ENCODE peak calls at places on chromosomes 2 and 18, in six cellular contexts. L is GM20000, Z is EH, K is NCI-H1930, E is EL, C is lower lobe of right lung. A is an unnamed sample.

GRCh38 chr18:31819106-31819924 is 58.6 kb upstream of the SLC25A52 start:
- DNase-seq in Z (peak), C (no peak), K (peak), L (peak), E (peak), A (peak)

GRCh38 chr18:10076502-10077030 is 162.8 kb downstream of the VAPA start:
- DNase-seq in C (no peak), E (no peak), L (no peak), K (no peak), Z (no peak), A (no peak)

GRCh38 chr2:30656079-30656478 is 151.2 kb downstream of the CAPN13 start:
- DNase-seq in E (peak), Z (peak), K (no peak), C (no peak), L (no peak), A (peak)

GRCh38 chr2:69770193-69770702 is 28.3 kb downstream of the ANXA4 start:
- DNase-seq in E (peak), Z (peak), C (no peak), K (no peak), L (no peak), A (peak)

GRCh38 chr2:230847883-230848388 is 16.8 kb upstream of the ITM2C start:
- DNase-seq in L (peak), E (peak), C (peak), Z (peak), K (no peak), A (peak)

GRCh38 chr2:85695691-85696668 is 1.8 kb downstream of the GNLY start:
- DNase-seq in K (no peak), C (no peak), E (no peak), Z (no peak), L (no peak), A (no peak)

GRCh38 chr2:9725106-9725505 is 94.3 kb upstream of the YWHAQ start:
- DNase-seq in L (no peak), E (no peak), C (no peak), K (no peak), Z (no peak), A (no peak)

GRCh38 chr2:26980971-26981370 is 10.5 kb downstream of the MAPRE3 start:
- DNase-seq in C (no peak), Z (no peak), L (no peak), K (no peak), E (no peak), A (no peak)

GRCh38 chr2:24490674-24491625 is at the start of gene NCOA1:
- DNase-seq in Z (peak), K (peak), L (peak), C (peak), E (peak), A (peak)

GRCh38 chr2:47091118-47091517 is 64.0 kb downstream of the STPG4 start:
- DNase-seq in K (no peak), C (no peak), L (no peak), E (peak), Z (peak), A (no peak)

GRCh38 chr18:50061876-50062517 is 132.9 kb downstream of the MYO5B start:
- DNase-seq in K (no peak), L (no peak), Z (no peak), C (no peak), E (no peak), A (no peak)

GRCh38 chr2:196464311-196464710 is 175.2 kb upstream of the CCDC150 start:
- DNase-seq in Z (peak), L (no peak), C (no peak), E (no peak), K (no peak), A (no peak)

GRCh38 chr18:59718108-59719057 is 21.2 kb upstream of the CCBE1 start:
- DNase-seq in E (peak), K (no peak), L (no peak), Z (peak), C (no peak), A (peak)

GRCh38 chr2:195543902-195544894 is 112.8 kb upstream of the SLC39A10 start:
- DNase-seq in E (peak), L (peak), C (no peak), K (no peak), Z (peak), A (peak)

GRCh38 chr18:22703883-22704626 is 229.1 kb upstream of the RBBP8 start:
- DNase-seq in Z (peak), E (peak), L (peak), K (no peak), C (no peak), A (peak)

GRCh38 chr2:180781276-180781675 is 199.1 kb upstream of the UBE2E3 start:
- DNase-seq in L (no peak), K (no peak), Z (peak), C (no peak), E (no peak), A (no peak)

GRCh38 chr2:8352300-8352699 is 329.6 kb upstream of the ID2 start:
- DNase-seq in L (no peak), Z (no peak), K (no peak), E (no peak), C (no peak), A (no peak)

A was measured in brain microvascular endothelial cell.